ENCODE peak calls at places on chromosomes 16 and 17, in six cellular contexts. One of them, this sample, is unnamed.

GRCh38 chr17:30905742-30906100 is 317 bp downstream of the TEFM start:
- DNase-seq in foreskin fibroblast: peak
- DNase-seq in GM23338: peak
- DNase-seq in activated B cell treated with CpG ODN at 0.5 μM for 24 hours: no peak
- DNase-seq in transverse colon: peak
- DNase-seq in choroid plexus epithelial cell: no peak
- DNase-seq in this sample: no peak

GRCh38 chr16:67654069-67654911 is 5.8 kb downstream of the ACD start:
- DNase-seq in foreskin fibroblast: no peak
- DNase-seq in GM23338: peak
- DNase-seq in activated B cell treated with CpG ODN at 0.5 μM for 24 hours: no peak
- DNase-seq in transverse colon: no peak
- DNase-seq in choroid plexus epithelial cell: no peak
- DNase-seq in this sample: no peak

GRCh38 chr16:23949630-23950290 is 114.0 kb downstream of the PRKCB start:
- DNase-seq in foreskin fibroblast: no peak
- DNase-seq in GM23338: no peak
- DNase-seq in activated B cell treated with CpG ODN at 0.5 μM for 24 hours: peak
- DNase-seq in transverse colon: peak
- DNase-seq in choroid plexus epithelial cell: no peak
- DNase-seq in this sample: no peak

GRCh38 chr17:73064084-73064938 is 28.2 kb downstream of the SLC39A11 start:
- DNase-seq in foreskin fibroblast: no peak
- DNase-seq in GM23338: no peak
- DNase-seq in activated B cell treated with CpG ODN at 0.5 μM for 24 hours: no peak
- DNase-seq in transverse colon: no peak
- DNase-seq in choroid plexus epithelial cell: peak
- DNase-seq in this sample: no peak

GRCh38 chr17:42529054-42529453 is 7.0 kb upstream of the NAGLU start:
- DNase-seq in foreskin fibroblast: no peak
- DNase-seq in GM23338: no peak
- DNase-seq in activated B cell treated with CpG ODN at 0.5 μM for 24 hours: no peak
- DNase-seq in transverse colon: no peak
- DNase-seq in choroid plexus epithelial cell: no peak
- DNase-seq in this sample: no peak

GRCh38 chr16:70437582-70438324 is 1.1 kb downstream of the ST3GAL2 start:
- DNase-seq in foreskin fibroblast: peak
- DNase-seq in GM23338: peak
- DNase-seq in activated B cell treated with CpG ODN at 0.5 μM for 24 hours: no peak
- DNase-seq in transverse colon: no peak
- DNase-seq in choroid plexus epithelial cell: peak
- DNase-seq in this sample: peak

GRCh38 chr16:51326131-51326856 is 175.2 kb upstream of the SALL1 start:
- DNase-seq in foreskin fibroblast: peak
- DNase-seq in GM23338: no peak
- DNase-seq in activated B cell treated with CpG ODN at 0.5 μM for 24 hours: no peak
- DNase-seq in transverse colon: no peak
- DNase-seq in choroid plexus epithelial cell: peak
- DNase-seq in this sample: peak

GRCh38 chr16:49596699-49597291 is 223.2 kb downstream of the C16orf78 start:
- DNase-seq in foreskin fibroblast: no peak
- DNase-seq in GM23338: no peak
- DNase-seq in activated B cell treated with CpG ODN at 0.5 μM for 24 hours: no peak
- DNase-seq in transverse colon: no peak
- DNase-seq in choroid plexus epithelial cell: no peak
- DNase-seq in this sample: no peak

GRCh38 chr17:66633322-66633965 is 201.5 kb upstream of the CACNG5 start:
- DNase-seq in foreskin fibroblast: peak
- DNase-seq in GM23338: no peak
- DNase-seq in activated B cell treated with CpG ODN at 0.5 μM for 24 hours: no peak
- DNase-seq in transverse colon: no peak
- DNase-seq in choroid plexus epithelial cell: peak
- DNase-seq in this sample: no peak

GRCh38 chr16:52741386-52741785 is 194.4 kb upstream of the TOX3 start:
- DNase-seq in foreskin fibroblast: no peak
- DNase-seq in GM23338: peak
- DNase-seq in activated B cell treated with CpG ODN at 0.5 μM for 24 hours: no peak
- DNase-seq in transverse colon: no peak
- DNase-seq in choroid plexus epithelial cell: no peak
- DNase-seq in this sample: no peak

GRCh38 chr17:16908282-16908681 is 63.6 kb downstream of the TNFRSF13B start:
- DNase-seq in foreskin fibroblast: no peak
- DNase-seq in GM23338: no peak
- DNase-seq in activated B cell treated with CpG ODN at 0.5 μM for 24 hours: no peak
- DNase-seq in transverse colon: no peak
- DNase-seq in choroid plexus epithelial cell: no peak
- DNase-seq in this sample: no peak

GRCh38 chr17:81983011-81983638 is 5.7 kb downstream of the ASPSCR1 start:
- DNase-seq in foreskin fibroblast: no peak
- DNase-seq in GM23338: no peak
- DNase-seq in activated B cell treated with CpG ODN at 0.5 μM for 24 hours: no peak
- DNase-seq in transverse colon: no peak
- DNase-seq in choroid plexus epithelial cell: no peak
- DNase-seq in this sample: no peak

GRCh38 chr17:82298538-82299421 is 18.6 kb downstream of the CD7 start:
- DNase-seq in foreskin fibroblast: no peak
- DNase-seq in GM23338: no peak
- DNase-seq in activated B cell treated with CpG ODN at 0.5 μM for 24 hours: no peak
- DNase-seq in transverse colon: no peak
- DNase-seq in choroid plexus epithelial cell: no peak
- DNase-seq in this sample: no peak

GRCh38 chr16:4505356-4506153 is 29.4 kb downstream of the HMOX2 start:
- DNase-seq in foreskin fibroblast: no peak
- DNase-seq in GM23338: no peak
- DNase-seq in activated B cell treated with CpG ODN at 0.5 μM for 24 hours: peak
- DNase-seq in transverse colon: peak
- DNase-seq in choroid plexus epithelial cell: no peak
- DNase-seq in this sample: no peak

GRCh38 chr17:71975998-71976649 is 144.7 kb upstream of the SOX9 start:
- DNase-seq in foreskin fibroblast: peak
- DNase-seq in GM23338: peak
- DNase-seq in activated B cell treated with CpG ODN at 0.5 μM for 24 hours: no peak
- DNase-seq in transverse colon: peak
- DNase-seq in choroid plexus epithelial cell: peak
- DNase-seq in this sample: peak

DNA sequence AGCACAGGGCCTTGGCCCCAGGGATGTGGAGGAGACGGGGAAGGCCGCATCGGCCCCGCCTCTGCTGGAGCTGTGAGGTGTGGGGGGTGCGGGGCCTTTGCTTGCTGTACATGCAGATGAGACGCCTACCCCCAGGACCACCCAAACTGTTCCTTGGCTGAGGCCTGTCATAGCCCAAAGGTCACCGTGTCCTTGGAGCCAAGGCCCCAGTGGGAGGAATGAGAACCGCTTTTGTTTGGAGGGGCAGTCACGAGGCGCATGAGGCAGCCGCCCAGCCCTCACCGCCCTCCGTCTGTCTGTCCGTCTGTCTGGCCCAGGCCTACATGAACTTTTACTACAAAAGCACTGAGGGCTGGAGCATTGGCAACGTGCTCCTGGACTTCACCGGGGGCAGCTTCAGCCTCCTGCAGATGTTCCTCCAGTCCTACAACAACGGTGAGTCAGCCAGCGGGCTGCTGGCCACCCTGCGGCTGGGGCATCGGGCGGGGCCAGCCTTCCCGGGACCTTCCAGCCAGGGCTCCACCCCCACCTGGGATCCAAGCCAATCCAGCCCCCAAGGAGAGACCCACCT is 8.8 kb downstream of the TAX1BP3 start:
- DNase-seq in foreskin fibroblast: peak
- DNase-seq in GM23338: no peak
- DNase-seq in activated B cell treated with CpG ODN at 0.5 μM for 24 hours: no peak
- DNase-seq in transverse colon: peak
- DNase-seq in choroid plexus epithelial cell: peak
- DNase-seq in this sample: peak
- TF ChIP-seq CTCF in foreskin fibroblast: peak
- TF ChIP-seq CTCF in GM23338: no peak
- TF ChIP-seq CTCF in activated B cell treated with CpG ODN at 0.5 μM for 24 hours: no peak
- TF ChIP-seq CTCF in transverse colon: peak
- TF ChIP-seq CTCF in choroid plexus epithelial cell: peak
- TF ChIP-seq CTCF in this sample: peak

GRCh38 chr17:18166894-18167293 is 16.7 kb upstream of the ALKBH5 start:
- DNase-seq in foreskin fibroblast: peak
- DNase-seq in GM23338: no peak
- DNase-seq in activated B cell treated with CpG ODN at 0.5 μM for 24 hours: no peak
- DNase-seq in transverse colon: no peak
- DNase-seq in choroid plexus epithelial cell: no peak
- DNase-seq in this sample: no peak
- TF ChIP-seq CTCF in foreskin fibroblast: no peak
- TF ChIP-seq CTCF in GM23338: peak
- TF ChIP-seq CTCF in activated B cell treated with CpG ODN at 0.5 μM for 24 hours: no peak
- TF ChIP-seq CTCF in transverse colon: no peak
- TF ChIP-seq CTCF in choroid plexus epithelial cell: peak
- TF ChIP-seq CTCF in this sample: peak

GRCh38 chr16:76639685-76640289 is 362.6 kb downstream of the CNTNAP4 start:
- DNase-seq in foreskin fibroblast: no peak
- DNase-seq in GM23338: peak
- DNase-seq in activated B cell treated with CpG ODN at 0.5 μM for 24 hours: no peak
- DNase-seq in transverse colon: no peak
- DNase-seq in choroid plexus epithelial cell: no peak
- DNase-seq in this sample: no peak
- TF ChIP-seq CTCF in foreskin fibroblast: no peak
- TF ChIP-seq CTCF in GM23338: peak
- TF ChIP-seq CTCF in activated B cell treated with CpG ODN at 0.5 μM for 24 hours: no peak
- TF ChIP-seq CTCF in transverse colon: peak
- TF ChIP-seq CTCF in choroid plexus epithelial cell: no peak
- TF ChIP-seq CTCF in this sample: peak

DNA sequence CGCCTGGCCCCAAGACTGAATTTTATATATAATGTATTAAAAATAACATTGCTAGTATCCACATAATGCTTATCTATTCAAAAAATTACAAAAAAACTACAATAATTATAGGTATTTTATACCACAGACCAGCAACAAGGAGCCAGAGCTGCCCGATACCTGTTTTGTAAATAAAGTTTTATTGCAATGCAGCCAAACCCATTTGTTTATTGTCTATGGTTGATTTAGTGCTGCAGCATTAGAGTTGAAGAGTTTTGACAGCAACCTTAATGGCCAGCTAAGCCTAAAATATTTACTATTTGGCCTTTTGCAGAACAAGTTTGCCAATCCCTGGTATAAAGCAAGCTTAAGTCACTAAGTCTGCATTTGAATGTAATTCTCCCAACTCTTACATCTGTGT is 5.6 kb downstream of the MEIOC start:
- DNase-seq in foreskin fibroblast: no peak
- DNase-seq in GM23338: no peak
- DNase-seq in activated B cell treated with CpG ODN at 0.5 μM for 24 hours: no peak
- DNase-seq in transverse colon: no peak
- DNase-seq in choroid plexus epithelial cell: no peak
- DNase-seq in this sample: no peak
- TF ChIP-seq CTCF in foreskin fibroblast: no peak
- TF ChIP-seq CTCF in GM23338: no peak
- TF ChIP-seq CTCF in activated B cell treated with CpG ODN at 0.5 μM for 24 hours: no peak
- TF ChIP-seq CTCF in transverse colon: no peak
- TF ChIP-seq CTCF in choroid plexus epithelial cell: no peak
- TF ChIP-seq CTCF in this sample: no peak

GRCh38 chr16:10988164-10988803 is 43.9 kb downstream of the CLEC16A start:
- DNase-seq in foreskin fibroblast: no peak
- DNase-seq in GM23338: peak
- DNase-seq in activated B cell treated with CpG ODN at 0.5 μM for 24 hours: no peak
- DNase-seq in transverse colon: no peak
- DNase-seq in choroid plexus epithelial cell: no peak
- DNase-seq in this sample: no peak
- TF ChIP-seq CTCF in foreskin fibroblast: peak
- TF ChIP-seq CTCF in GM23338: peak
- TF ChIP-seq CTCF in activated B cell treated with CpG ODN at 0.5 μM for 24 hours: no peak
- TF ChIP-seq CTCF in transverse colon: peak
- TF ChIP-seq CTCF in choroid plexus epithelial cell: peak
- TF ChIP-seq CTCF in this sample: peak

DNA sequence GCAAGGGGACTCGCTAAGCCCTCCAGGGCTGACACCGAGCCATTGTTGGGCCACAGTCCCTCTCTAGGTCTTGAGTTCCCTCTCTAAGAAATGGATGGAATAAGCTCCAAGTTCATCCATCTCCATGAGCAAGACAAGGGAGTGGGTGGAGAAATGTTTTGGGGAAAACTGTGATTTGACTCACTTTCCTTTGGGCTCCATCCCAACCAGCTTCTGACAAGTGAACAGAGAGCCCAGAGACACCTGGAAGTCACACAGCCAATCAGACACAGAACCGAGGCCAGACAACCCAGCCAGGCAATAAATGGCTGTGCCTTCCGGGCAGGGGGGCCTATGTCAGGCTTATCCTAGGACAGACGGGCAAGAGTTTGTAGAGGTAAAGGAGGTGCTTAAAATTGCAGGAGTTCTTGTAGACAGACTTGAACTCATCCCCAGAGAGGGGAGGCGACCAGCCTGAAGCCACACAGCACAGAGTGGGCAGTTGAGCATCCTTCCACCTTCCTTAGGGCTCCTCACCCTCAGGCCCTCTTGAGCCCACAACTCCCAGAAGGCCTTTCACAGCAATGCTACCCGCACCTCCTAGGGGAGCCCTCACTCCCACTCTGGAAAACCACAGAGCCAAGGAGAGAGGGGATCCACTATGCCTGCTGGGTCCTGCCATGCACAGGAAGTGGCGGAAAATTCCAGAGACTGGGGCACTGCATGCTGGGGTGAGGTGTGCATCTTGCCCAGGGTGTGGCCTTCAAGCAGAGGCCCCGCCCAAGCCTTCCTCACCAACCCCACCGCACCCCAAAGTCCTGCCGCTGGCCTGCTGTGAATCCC is 9.5 kb upstream of the FAM83G start:
- DNase-seq in foreskin fibroblast: peak
- DNase-seq in GM23338: no peak
- DNase-seq in activated B cell treated with CpG ODN at 0.5 μM for 24 hours: no peak
- DNase-seq in transverse colon: no peak
- DNase-seq in choroid plexus epithelial cell: no peak
- DNase-seq in this sample: no peak
- TF ChIP-seq CTCF in foreskin fibroblast: no peak
- TF ChIP-seq CTCF in GM23338: no peak
- TF ChIP-seq CTCF in activated B cell treated with CpG ODN at 0.5 μM for 24 hours: no peak
- TF ChIP-seq CTCF in transverse colon: no peak
- TF ChIP-seq CTCF in choroid plexus epithelial cell: no peak
- TF ChIP-seq CTCF in this sample: no peak